ENCODE peak calls at places on chromosomes 13 and 19, in nine cellular contexts. One of them, this sample, is unnamed.

GRCh38 chr19:738509-739128 is 12.3 kb upstream of the MISP start:
- DNase-seq in HS-5: no peak
- DNase-seq in activated T-helper 9 cell treated with anti-CD3 and anti-CD28 coated beads, Interleukin-2, amount 50 U/mL, for 16 hours: no peak
- DNase-seq in T follicular helper cell: no peak
- DNase-seq in ovary: no peak
- DNase-seq in activated gamma-delta T cell treated with Interleukin-2 at 50 U/mL for 16 hours: no peak
- DNase-seq in iris pigment epithelial cell: no peak
- DNase-seq in activated T-helper 1 cell treated with Interleukin-2 at 50 U/mL for 16 hours: no peak
- DNase-seq in NCI-H748 treated with DMSO at 0.1 percent for 48 hours: no peak
- DNase-seq in this sample: no peak

GRCh38 chr19:3687774-3688706 is 12.2 kb downstream of the PIP5K1C start:
- DNase-seq in HS-5: no peak
- DNase-seq in activated T-helper 9 cell treated with anti-CD3 and anti-CD28 coated beads, Interleukin-2, amount 50 U/mL, for 16 hours: no peak
- DNase-seq in T follicular helper cell: peak; percentile 20
- DNase-seq in ovary: no peak
- DNase-seq in activated gamma-delta T cell treated with Interleukin-2 at 50 U/mL for 16 hours: peak; percentile 42
- DNase-seq in iris pigment epithelial cell: no peak
- DNase-seq in activated T-helper 1 cell treated with Interleukin-2 at 50 U/mL for 16 hours: peak; percentile 42
- DNase-seq in NCI-H748 treated with DMSO at 0.1 percent for 48 hours: no peak
- DNase-seq in this sample: no peak

GRCh38 chr19:45170146-45171106 is 7.6 kb downstream of the TRAPPC6A start:
- DNase-seq in HS-5: no peak
- DNase-seq in activated T-helper 9 cell treated with anti-CD3 and anti-CD28 coated beads, Interleukin-2, amount 50 U/mL, for 16 hours: no peak
- DNase-seq in T follicular helper cell: no peak
- DNase-seq in ovary: no peak
- DNase-seq in activated gamma-delta T cell treated with Interleukin-2 at 50 U/mL for 16 hours: no peak
- DNase-seq in iris pigment epithelial cell: no peak
- DNase-seq in activated T-helper 1 cell treated with Interleukin-2 at 50 U/mL for 16 hours: no peak
- DNase-seq in NCI-H748 treated with DMSO at 0.1 percent for 48 hours: no peak
- DNase-seq in this sample: no peak

GRCh38 chr19:42563352-42564210 is 31.1 kb downstream of the CEACAM8 start:
- DNase-seq in HS-5: peak; percentile 23
- DNase-seq in activated T-helper 9 cell treated with anti-CD3 and anti-CD28 coated beads, Interleukin-2, amount 50 U/mL, for 16 hours: no peak
- DNase-seq in T follicular helper cell: no peak
- DNase-seq in ovary: no peak
- DNase-seq in activated gamma-delta T cell treated with Interleukin-2 at 50 U/mL for 16 hours: no peak
- DNase-seq in iris pigment epithelial cell: peak; percentile 55
- DNase-seq in activated T-helper 1 cell treated with Interleukin-2 at 50 U/mL for 16 hours: no peak
- DNase-seq in NCI-H748 treated with DMSO at 0.1 percent for 48 hours: peak; percentile 46
- DNase-seq in this sample: peak; percentile 21

GRCh38 chr13:47858678-47859050 is 142.4 kb downstream of the SUCLA2 start:
- DNase-seq in HS-5: peak; percentile 26
- DNase-seq in activated T-helper 9 cell treated with anti-CD3 and anti-CD28 coated beads, Interleukin-2, amount 50 U/mL, for 16 hours: no peak
- DNase-seq in T follicular helper cell: no peak
- DNase-seq in ovary: no peak
- DNase-seq in activated gamma-delta T cell treated with Interleukin-2 at 50 U/mL for 16 hours: no peak
- DNase-seq in iris pigment epithelial cell: peak; percentile 90
- DNase-seq in activated T-helper 1 cell treated with Interleukin-2 at 50 U/mL for 16 hours: no peak
- DNase-seq in NCI-H748 treated with DMSO at 0.1 percent for 48 hours: no peak
- DNase-seq in this sample: no peak

GRCh38 chr19:41327499-41328156 is 17.7 kb downstream of the CCDC97 start:
- DNase-seq in HS-5: no peak
- DNase-seq in activated T-helper 9 cell treated with anti-CD3 and anti-CD28 coated beads, Interleukin-2, amount 50 U/mL, for 16 hours: peak; percentile 82
- DNase-seq in T follicular helper cell: peak; percentile 80
- DNase-seq in ovary: peak; percentile 47
- DNase-seq in activated gamma-delta T cell treated with Interleukin-2 at 50 U/mL for 16 hours: peak; percentile 85
- DNase-seq in iris pigment epithelial cell: peak; percentile 59
- DNase-seq in activated T-helper 1 cell treated with Interleukin-2 at 50 U/mL for 16 hours: peak; percentile 73
- DNase-seq in NCI-H748 treated with DMSO at 0.1 percent for 48 hours: no peak
- DNase-seq in this sample: no peak

GRCh38 chr13:36552334-36552733 is 120.0 kb downstream of the CCNA1 start:
- DNase-seq in HS-5: no peak
- DNase-seq in activated T-helper 9 cell treated with anti-CD3 and anti-CD28 coated beads, Interleukin-2, amount 50 U/mL, for 16 hours: no peak
- DNase-seq in T follicular helper cell: no peak
- DNase-seq in ovary: no peak
- DNase-seq in activated gamma-delta T cell treated with Interleukin-2 at 50 U/mL for 16 hours: no peak
- DNase-seq in iris pigment epithelial cell: no peak
- DNase-seq in activated T-helper 1 cell treated with Interleukin-2 at 50 U/mL for 16 hours: no peak
- DNase-seq in NCI-H748 treated with DMSO at 0.1 percent for 48 hours: no peak
- DNase-seq in this sample: no peak

GRCh38 chr13:78660130-78660857 is 1.3 kb upstream of the OBI1 start:
- DNase-seq in HS-5: no peak
- DNase-seq in activated T-helper 9 cell treated with anti-CD3 and anti-CD28 coated beads, Interleukin-2, amount 50 U/mL, for 16 hours: peak; percentile 3
- DNase-seq in T follicular helper cell: no peak
- DNase-seq in ovary: peak; percentile 21
- DNase-seq in activated gamma-delta T cell treated with Interleukin-2 at 50 U/mL for 16 hours: peak; percentile 10
- DNase-seq in iris pigment epithelial cell: no peak
- DNase-seq in activated T-helper 1 cell treated with Interleukin-2 at 50 U/mL for 16 hours: no peak
- DNase-seq in NCI-H748 treated with DMSO at 0.1 percent for 48 hours: no peak
- DNase-seq in this sample: no peak

GRCh38 chr19:48674921-48675824 is 2.4 kb upstream of the NTN5 start:
- DNase-seq in HS-5: peak; percentile 36
- DNase-seq in activated T-helper 9 cell treated with anti-CD3 and anti-CD28 coated beads, Interleukin-2, amount 50 U/mL, for 16 hours: peak; percentile 49
- DNase-seq in T follicular helper cell: peak; percentile 64
- DNase-seq in ovary: peak; percentile 83
- DNase-seq in activated gamma-delta T cell treated with Interleukin-2 at 50 U/mL for 16 hours: peak; percentile 74
- DNase-seq in iris pigment epithelial cell: peak; percentile 71
- DNase-seq in activated T-helper 1 cell treated with Interleukin-2 at 50 U/mL for 16 hours: peak; percentile 57
- DNase-seq in NCI-H748 treated with DMSO at 0.1 percent for 48 hours: peak; percentile 74
- DNase-seq in this sample: peak; percentile 83

GRCh38 chr19:54158812-54159351 is 639 bp downstream of the LENG1 start:
- DNase-seq in HS-5: no peak
- DNase-seq in activated T-helper 9 cell treated with anti-CD3 and anti-CD28 coated beads, Interleukin-2, amount 50 U/mL, for 16 hours: no peak
- DNase-seq in T follicular helper cell: no peak
- DNase-seq in ovary: no peak
- DNase-seq in activated gamma-delta T cell treated with Interleukin-2 at 50 U/mL for 16 hours: no peak
- DNase-seq in iris pigment epithelial cell: peak; percentile 40
- DNase-seq in activated T-helper 1 cell treated with Interleukin-2 at 50 U/mL for 16 hours: no peak
- DNase-seq in NCI-H748 treated with DMSO at 0.1 percent for 48 hours: no peak
- DNase-seq in this sample: no peak

GRCh38 chr19:34962945-34963530 is 991 bp downstream of the ZNF792 start:
- DNase-seq in HS-5: no peak
- DNase-seq in activated T-helper 9 cell treated with anti-CD3 and anti-CD28 coated beads, Interleukin-2, amount 50 U/mL, for 16 hours: no peak
- DNase-seq in T follicular helper cell: no peak
- DNase-seq in ovary: no peak
- DNase-seq in activated gamma-delta T cell treated with Interleukin-2 at 50 U/mL for 16 hours: no peak
- DNase-seq in iris pigment epithelial cell: peak; percentile 15
- DNase-seq in activated T-helper 1 cell treated with Interleukin-2 at 50 U/mL for 16 hours: no peak
- DNase-seq in NCI-H748 treated with DMSO at 0.1 percent for 48 hours: no peak
- DNase-seq in this sample: no peak

GRCh38 chr13:107339209-107339608 is 771.3 kb upstream of the ARGLU1 start:
- DNase-seq in HS-5: no peak
- DNase-seq in activated T-helper 9 cell treated with anti-CD3 and anti-CD28 coated beads, Interleukin-2, amount 50 U/mL, for 16 hours: no peak
- DNase-seq in T follicular helper cell: no peak
- DNase-seq in ovary: no peak
- DNase-seq in activated gamma-delta T cell treated with Interleukin-2 at 50 U/mL for 16 hours: no peak
- DNase-seq in iris pigment epithelial cell: peak; percentile 68
- DNase-seq in activated T-helper 1 cell treated with Interleukin-2 at 50 U/mL for 16 hours: no peak
- DNase-seq in NCI-H748 treated with DMSO at 0.1 percent for 48 hours: no peak
- DNase-seq in this sample: no peak

GRCh38 chr13:68982961-68983619 is 1124.5 kb upstream of the ATXN8OS start:
- DNase-seq in HS-5: no peak
- DNase-seq in activated T-helper 9 cell treated with anti-CD3 and anti-CD28 coated beads, Interleukin-2, amount 50 U/mL, for 16 hours: no peak
- DNase-seq in T follicular helper cell: no peak
- DNase-seq in ovary: no peak
- DNase-seq in activated gamma-delta T cell treated with Interleukin-2 at 50 U/mL for 16 hours: no peak
- DNase-seq in iris pigment epithelial cell: no peak
- DNase-seq in activated T-helper 1 cell treated with Interleukin-2 at 50 U/mL for 16 hours: no peak
- DNase-seq in NCI-H748 treated with DMSO at 0.1 percent for 48 hours: no peak
- DNase-seq in this sample: no peak

GRCh38 chr13:113029487-113030258 is 60.7 kb downstream of the MCF2L start:
- DNase-seq in HS-5: no peak
- DNase-seq in activated T-helper 9 cell treated with anti-CD3 and anti-CD28 coated beads, Interleukin-2, amount 50 U/mL, for 16 hours: peak; percentile 21
- DNase-seq in T follicular helper cell: peak; percentile 8
- DNase-seq in ovary: peak; percentile 72
- DNase-seq in activated gamma-delta T cell treated with Interleukin-2 at 50 U/mL for 16 hours: peak; percentile 53
- DNase-seq in iris pigment epithelial cell: no peak
- DNase-seq in activated T-helper 1 cell treated with Interleukin-2 at 50 U/mL for 16 hours: peak; percentile 11
- DNase-seq in NCI-H748 treated with DMSO at 0.1 percent for 48 hours: no peak
- DNase-seq in this sample: peak; percentile 41

GRCh38 chr19:28706693-28707092 is 506.3 kb downstream of the UQCRFS1 start:
- DNase-seq in HS-5: no peak
- DNase-seq in activated T-helper 9 cell treated with anti-CD3 and anti-CD28 coated beads, Interleukin-2, amount 50 U/mL, for 16 hours: no peak
- DNase-seq in T follicular helper cell: no peak
- DNase-seq in ovary: no peak
- DNase-seq in activated gamma-delta T cell treated with Interleukin-2 at 50 U/mL for 16 hours: no peak
- DNase-seq in iris pigment epithelial cell: no peak
- DNase-seq in activated T-helper 1 cell treated with Interleukin-2 at 50 U/mL for 16 hours: no peak
- DNase-seq in NCI-H748 treated with DMSO at 0.1 percent for 48 hours: no peak
- DNase-seq in this sample: no peak

GRCh38 chr19:17075860-17076538 is 422 bp downstream of the MYO9B start:
- DNase-seq in HS-5: no peak
- DNase-seq in activated T-helper 9 cell treated with anti-CD3 and anti-CD28 coated beads, Interleukin-2, amount 50 U/mL, for 16 hours: peak; percentile 34
- DNase-seq in T follicular helper cell: peak; percentile 17
- DNase-seq in ovary: no peak
- DNase-seq in activated gamma-delta T cell treated with Interleukin-2 at 50 U/mL for 16 hours: peak; percentile 62
- DNase-seq in iris pigment epithelial cell: peak; percentile 33
- DNase-seq in activated T-helper 1 cell treated with Interleukin-2 at 50 U/mL for 16 hours: peak; percentile 31
- DNase-seq in NCI-H748 treated with DMSO at 0.1 percent for 48 hours: no peak
- DNase-seq in this sample: no peak

GRCh38 chr13:59270327-59270726 is 893.4 kb downstream of the DIAPH3 start:
- DNase-seq in HS-5: peak; percentile 5
- DNase-seq in activated T-helper 9 cell treated with anti-CD3 and anti-CD28 coated beads, Interleukin-2, amount 50 U/mL, for 16 hours: no peak
- DNase-seq in T follicular helper cell: no peak
- DNase-seq in ovary: no peak
- DNase-seq in activated gamma-delta T cell treated with Interleukin-2 at 50 U/mL for 16 hours: no peak
- DNase-seq in iris pigment epithelial cell: no peak
- DNase-seq in activated T-helper 1 cell treated with Interleukin-2 at 50 U/mL for 16 hours: no peak
- DNase-seq in NCI-H748 treated with DMSO at 0.1 percent for 48 hours: no peak
- DNase-seq in this sample: no peak

GRCh38 chr13:79709526-79709925 is 228.6 kb downstream of the NDFIP2 start:
- DNase-seq in HS-5: no peak
- DNase-seq in activated T-helper 9 cell treated with anti-CD3 and anti-CD28 coated beads, Interleukin-2, amount 50 U/mL, for 16 hours: no peak
- DNase-seq in T follicular helper cell: no peak
- DNase-seq in ovary: no peak
- DNase-seq in activated gamma-delta T cell treated with Interleukin-2 at 50 U/mL for 16 hours: no peak
- DNase-seq in iris pigment epithelial cell: peak; percentile 59
- DNase-seq in activated T-helper 1 cell treated with Interleukin-2 at 50 U/mL for 16 hours: no peak
- DNase-seq in NCI-H748 treated with DMSO at 0.1 percent for 48 hours: no peak
- DNase-seq in this sample: no peak

GRCh38 chr19:45507864-45508680 is 793 bp downstream of the VASP start:
- DNase-seq in HS-5: no peak
- DNase-seq in activated T-helper 9 cell treated with anti-CD3 and anti-CD28 coated beads, Interleukin-2, amount 50 U/mL, for 16 hours: peak; percentile 35
- DNase-seq in T follicular helper cell: no peak
- DNase-seq in ovary: peak; percentile 71
- DNase-seq in activated gamma-delta T cell treated with Interleukin-2 at 50 U/mL for 16 hours: peak; percentile 34
- DNase-seq in iris pigment epithelial cell: no peak
- DNase-seq in activated T-helper 1 cell treated with Interleukin-2 at 50 U/mL for 16 hours: no peak
- DNase-seq in NCI-H748 treated with DMSO at 0.1 percent for 48 hours: peak; percentile 59
- DNase-seq in this sample: peak; percentile 77

GRCh38 chr19:7224205-7224833 is 69.9 kb downstream of the INSR start:
- DNase-seq in HS-5: no peak
- DNase-seq in activated T-helper 9 cell treated with anti-CD3 and anti-CD28 coated beads, Interleukin-2, amount 50 U/mL, for 16 hours: no peak
- DNase-seq in T follicular helper cell: no peak
- DNase-seq in ovary: peak; percentile 68
- DNase-seq in activated gamma-delta T cell treated with Interleukin-2 at 50 U/mL for 16 hours: no peak
- DNase-seq in iris pigment epithelial cell: peak; percentile 39
- DNase-seq in activated T-helper 1 cell treated with Interleukin-2 at 50 U/mL for 16 hours: no peak
- DNase-seq in NCI-H748 treated with DMSO at 0.1 percent for 48 hours: no peak
- DNase-seq in this sample: no peak

GRCh38 chr13:80131204-80131603 is 209.7 kb downstream of the SPRY2 start:
- DNase-seq in HS-5: no peak
- DNase-seq in activated T-helper 9 cell treated with anti-CD3 and anti-CD28 coated beads, Interleukin-2, amount 50 U/mL, for 16 hours: no peak
- DNase-seq in T follicular helper cell: no peak
- DNase-seq in ovary: peak; percentile 34
- DNase-seq in activated gamma-delta T cell treated with Interleukin-2 at 50 U/mL for 16 hours: no peak
- DNase-seq in iris pigment epithelial cell: peak; percentile 71
- DNase-seq in activated T-helper 1 cell treated with Interleukin-2 at 50 U/mL for 16 hours: no peak
- DNase-seq in NCI-H748 treated with DMSO at 0.1 percent for 48 hours: no peak
- DNase-seq in this sample: no peak

GRCh38 chr19:43300876-43301765 is 31.8 kb upstream of the PSG9 start:
- DNase-seq in HS-5: no peak
- DNase-seq in activated T-helper 9 cell treated with anti-CD3 and anti-CD28 coated beads, Interleukin-2, amount 50 U/mL, for 16 hours: no peak
- DNase-seq in T follicular helper cell: no peak
- DNase-seq in ovary: no peak
- DNase-seq in activated gamma-delta T cell treated with Interleukin-2 at 50 U/mL for 16 hours: no peak
- DNase-seq in iris pigment epithelial cell: no peak
- DNase-seq in activated T-helper 1 cell treated with Interleukin-2 at 50 U/mL for 16 hours: no peak
- DNase-seq in NCI-H748 treated with DMSO at 0.1 percent for 48 hours: no peak
- DNase-seq in this sample: no peak

GRCh38 chr19:33248104-33248503 is 22.5 kb upstream of the SLC7A10 start:
- DNase-seq in HS-5: no peak
- DNase-seq in activated T-helper 9 cell treated with anti-CD3 and anti-CD28 coated beads, Interleukin-2, amount 50 U/mL, for 16 hours: no peak
- DNase-seq in T follicular helper cell: no peak
- DNase-seq in ovary: no peak
- DNase-seq in activated gamma-delta T cell treated with Interleukin-2 at 50 U/mL for 16 hours: no peak
- DNase-seq in iris pigment epithelial cell: no peak
- DNase-seq in activated T-helper 1 cell treated with Interleukin-2 at 50 U/mL for 16 hours: no peak
- DNase-seq in NCI-H748 treated with DMSO at 0.1 percent for 48 hours: no peak
- DNase-seq in this sample: no peak

GRCh38 chr19:47820410-47820809 is 1.3 kb upstream of the CRX start:
- DNase-seq in HS-5: no peak
- DNase-seq in activated T-helper 9 cell treated with anti-CD3 and anti-CD28 coated beads, Interleukin-2, amount 50 U/mL, for 16 hours: no peak
- DNase-seq in T follicular helper cell: no peak
- DNase-seq in ovary: no peak
- DNase-seq in activated gamma-delta T cell treated with Interleukin-2 at 50 U/mL for 16 hours: no peak
- DNase-seq in iris pigment epithelial cell: no peak
- DNase-seq in activated T-helper 1 cell treated with Interleukin-2 at 50 U/mL for 16 hours: no peak
- DNase-seq in NCI-H748 treated with DMSO at 0.1 percent for 48 hours: no peak
- DNase-seq in this sample: no peak

GRCh38 chr13:43319617-43320444 is 296.4 kb downstream of the DNAJC15 start:
- DNase-seq in HS-5: no peak
- DNase-seq in activated T-helper 9 cell treated with anti-CD3 and anti-CD28 coated beads, Interleukin-2, amount 50 U/mL, for 16 hours: no peak
- DNase-seq in T follicular helper cell: no peak
- DNase-seq in ovary: no peak
- DNase-seq in activated gamma-delta T cell treated with Interleukin-2 at 50 U/mL for 16 hours: no peak
- DNase-seq in iris pigment epithelial cell: no peak
- DNase-seq in activated T-helper 1 cell treated with Interleukin-2 at 50 U/mL for 16 hours: no peak
- DNase-seq in NCI-H748 treated with DMSO at 0.1 percent for 48 hours: no peak
- DNase-seq in this sample: no peak